ENCODE peak calls at places on chromosomes 5 and 9, in six cellular contexts. One of them, this sample, is unnamed.

GRCh38 chr9:114000063-114000454 is 78.0 kb downstream of the AMBP start:
- DNase-seq in CD8-positive, alpha-beta memory T cell: no peak
- DNase-seq in stimulated activated CD4-positive, alpha-beta T cell treated with anti-CD3 and anti-CD28 coated beads, Interleukin-2, amount 100 ng/mL, for 48 hours: no peak
- DNase-seq in adrenal gland: no peak
- DNase-seq in left colon: no peak
- DNase-seq in NCI-H1092: no peak
- DNase-seq in this sample: no peak

GRCh38 chr9:108047264-108047663 is 557.7 kb upstream of the KLF4 start:
- DNase-seq in CD8-positive, alpha-beta memory T cell: no peak
- DNase-seq in stimulated activated CD4-positive, alpha-beta T cell treated with anti-CD3 and anti-CD28 coated beads, Interleukin-2, amount 100 ng/mL, for 48 hours: no peak
- DNase-seq in adrenal gland: no peak
- DNase-seq in left colon: no peak
- DNase-seq in NCI-H1092: no peak
- DNase-seq in this sample: no peak

GRCh38 chr5:54753034-54753433 is 232.4 kb downstream of the ESM1 start:
- DNase-seq in CD8-positive, alpha-beta memory T cell: no peak
- DNase-seq in stimulated activated CD4-positive, alpha-beta T cell treated with anti-CD3 and anti-CD28 coated beads, Interleukin-2, amount 100 ng/mL, for 48 hours: no peak
- DNase-seq in adrenal gland: no peak
- DNase-seq in left colon: no peak
- DNase-seq in NCI-H1092: no peak
- DNase-seq in this sample: no peak

GRCh38 chr9:71830929-71831328 is 62.6 kb upstream of the CEMIP2 start:
- DNase-seq in CD8-positive, alpha-beta memory T cell: no peak
- DNase-seq in stimulated activated CD4-positive, alpha-beta T cell treated with anti-CD3 and anti-CD28 coated beads, Interleukin-2, amount 100 ng/mL, for 48 hours: no peak
- DNase-seq in adrenal gland: no peak
- DNase-seq in left colon: peak; percentile 14
- DNase-seq in NCI-H1092: no peak
- DNase-seq in this sample: no peak

GRCh38 chr9:91192785-91193657 is 168.7 kb downstream of the AUH start:
- DNase-seq in CD8-positive, alpha-beta memory T cell: peak; percentile 24
- DNase-seq in stimulated activated CD4-positive, alpha-beta T cell treated with anti-CD3 and anti-CD28 coated beads, Interleukin-2, amount 100 ng/mL, for 48 hours: peak; percentile 75
- DNase-seq in adrenal gland: peak; percentile 95
- DNase-seq in left colon: peak; percentile 81
- DNase-seq in NCI-H1092: no peak
- DNase-seq in this sample: peak; percentile 100

GRCh38 chr9:131630206-131630831 is 85.0 kb downstream of the PRRT1B start:
- DNase-seq in CD8-positive, alpha-beta memory T cell: no peak
- DNase-seq in stimulated activated CD4-positive, alpha-beta T cell treated with anti-CD3 and anti-CD28 coated beads, Interleukin-2, amount 100 ng/mL, for 48 hours: no peak
- DNase-seq in adrenal gland: no peak
- DNase-seq in left colon: peak; percentile 60
- DNase-seq in NCI-H1092: no peak
- DNase-seq in this sample: no peak

GRCh38 chr9:127863179-127863578 is 8.7 kb upstream of the ENG start:
- DNase-seq in CD8-positive, alpha-beta memory T cell: no peak
- DNase-seq in stimulated activated CD4-positive, alpha-beta T cell treated with anti-CD3 and anti-CD28 coated beads, Interleukin-2, amount 100 ng/mL, for 48 hours: no peak
- DNase-seq in adrenal gland: no peak
- DNase-seq in left colon: no peak
- DNase-seq in NCI-H1092: no peak
- DNase-seq in this sample: no peak

GRCh38 chr5:120293796-120294195 is 170.3 kb upstream of the PRR16 start:
- DNase-seq in CD8-positive, alpha-beta memory T cell: no peak
- DNase-seq in stimulated activated CD4-positive, alpha-beta T cell treated with anti-CD3 and anti-CD28 coated beads, Interleukin-2, amount 100 ng/mL, for 48 hours: no peak
- DNase-seq in adrenal gland: no peak
- DNase-seq in left colon: no peak
- DNase-seq in NCI-H1092: no peak
- DNase-seq in this sample: peak; percentile 55

GRCh38 chr5:96332535-96333396 is 100.3 kb downstream of the PCSK1 start:
- DNase-seq in CD8-positive, alpha-beta memory T cell: no peak
- DNase-seq in stimulated activated CD4-positive, alpha-beta T cell treated with anti-CD3 and anti-CD28 coated beads, Interleukin-2, amount 100 ng/mL, for 48 hours: no peak
- DNase-seq in adrenal gland: no peak
- DNase-seq in left colon: no peak
- DNase-seq in NCI-H1092: no peak
- DNase-seq in this sample: no peak

GRCh38 chr9:34252670-34253459 is 74.0 kb downstream of the UBAP1 start:
- DNase-seq in CD8-positive, alpha-beta memory T cell: peak; percentile 54
- DNase-seq in stimulated activated CD4-positive, alpha-beta T cell treated with anti-CD3 and anti-CD28 coated beads, Interleukin-2, amount 100 ng/mL, for 48 hours: peak; percentile 68
- DNase-seq in adrenal gland: peak; percentile 81
- DNase-seq in left colon: peak; percentile 58
- DNase-seq in NCI-H1092: no peak
- DNase-seq in this sample: no peak

GRCh38 chr5:41508696-41509398 is 1.6 kb downstream of the PLCXD3 start:
- DNase-seq in CD8-positive, alpha-beta memory T cell: no peak
- DNase-seq in stimulated activated CD4-positive, alpha-beta T cell treated with anti-CD3 and anti-CD28 coated beads, Interleukin-2, amount 100 ng/mL, for 48 hours: no peak
- DNase-seq in adrenal gland: no peak
- DNase-seq in left colon: no peak
- DNase-seq in NCI-H1092: no peak
- DNase-seq in this sample: no peak

GRCh38 chr5:60066502-60066901 is 173.0 kb upstream of the PDE4D start:
- DNase-seq in CD8-positive, alpha-beta memory T cell: no peak
- DNase-seq in stimulated activated CD4-positive, alpha-beta T cell treated with anti-CD3 and anti-CD28 coated beads, Interleukin-2, amount 100 ng/mL, for 48 hours: no peak
- DNase-seq in adrenal gland: no peak
- DNase-seq in left colon: no peak
- DNase-seq in NCI-H1092: no peak
- DNase-seq in this sample: no peak

GRCh38 chr5:7396169-7397004 is 449 bp downstream of the ADCY2 start:
- DNase-seq in CD8-positive, alpha-beta memory T cell: no peak
- DNase-seq in stimulated activated CD4-positive, alpha-beta T cell treated with anti-CD3 and anti-CD28 coated beads, Interleukin-2, amount 100 ng/mL, for 48 hours: no peak
- DNase-seq in adrenal gland: no peak
- DNase-seq in left colon: no peak
- DNase-seq in NCI-H1092: no peak
- DNase-seq in this sample: no peak

GRCh38 chr5:157106668-157107461 is 2.0 kb downstream of the HAVCR2 start:
- DNase-seq in CD8-positive, alpha-beta memory T cell: no peak
- DNase-seq in stimulated activated CD4-positive, alpha-beta T cell treated with anti-CD3 and anti-CD28 coated beads, Interleukin-2, amount 100 ng/mL, for 48 hours: no peak
- DNase-seq in adrenal gland: peak; percentile 64
- DNase-seq in left colon: peak; percentile 18
- DNase-seq in NCI-H1092: no peak
- DNase-seq in this sample: no peak

GRCh38 chr5:52449506-52449905 is 338.2 kb upstream of the ITGA1 start:
- DNase-seq in CD8-positive, alpha-beta memory T cell: no peak
- DNase-seq in stimulated activated CD4-positive, alpha-beta T cell treated with anti-CD3 and anti-CD28 coated beads, Interleukin-2, amount 100 ng/mL, for 48 hours: no peak
- DNase-seq in adrenal gland: no peak
- DNase-seq in left colon: no peak
- DNase-seq in NCI-H1092: no peak
- DNase-seq in this sample: no peak

GRCh38 chr9:131620764-131621520 is 75.6 kb downstream of the PRRT1B start:
- DNase-seq in CD8-positive, alpha-beta memory T cell: no peak
- DNase-seq in stimulated activated CD4-positive, alpha-beta T cell treated with anti-CD3 and anti-CD28 coated beads, Interleukin-2, amount 100 ng/mL, for 48 hours: no peak
- DNase-seq in adrenal gland: no peak
- DNase-seq in left colon: no peak
- DNase-seq in NCI-H1092: no peak
- DNase-seq in this sample: no peak

GRCh38 chr9:98923724-98924123 is 20.0 kb upstream of the COL15A1 start:
- DNase-seq in CD8-positive, alpha-beta memory T cell: no peak
- DNase-seq in stimulated activated CD4-positive, alpha-beta T cell treated with anti-CD3 and anti-CD28 coated beads, Interleukin-2, amount 100 ng/mL, for 48 hours: no peak
- DNase-seq in adrenal gland: no peak
- DNase-seq in left colon: no peak
- DNase-seq in NCI-H1092: no peak
- DNase-seq in this sample: no peak

GRCh38 chr9:136354592-136355085 is 8.9 kb downstream of the DNLZ start:
- DNase-seq in CD8-positive, alpha-beta memory T cell: no peak
- DNase-seq in stimulated activated CD4-positive, alpha-beta T cell treated with anti-CD3 and anti-CD28 coated beads, Interleukin-2, amount 100 ng/mL, for 48 hours: no peak
- DNase-seq in adrenal gland: peak; percentile 68
- DNase-seq in left colon: no peak
- DNase-seq in NCI-H1092: no peak
- DNase-seq in this sample: no peak

GRCh38 chr9:2320126-2320525 is 301.5 kb upstream of the VLDLR start:
- DNase-seq in CD8-positive, alpha-beta memory T cell: no peak
- DNase-seq in stimulated activated CD4-positive, alpha-beta T cell treated with anti-CD3 and anti-CD28 coated beads, Interleukin-2, amount 100 ng/mL, for 48 hours: no peak
- DNase-seq in adrenal gland: no peak
- DNase-seq in left colon: no peak
- DNase-seq in NCI-H1092: no peak
- DNase-seq in this sample: no peak

GRCh38 chr5:133945561-133945960 is 22.9 kb downstream of the C5orf15 start:
- DNase-seq in CD8-positive, alpha-beta memory T cell: no peak
- DNase-seq in stimulated activated CD4-positive, alpha-beta T cell treated with anti-CD3 and anti-CD28 coated beads, Interleukin-2, amount 100 ng/mL, for 48 hours: no peak
- DNase-seq in adrenal gland: no peak
- DNase-seq in left colon: no peak
- DNase-seq in NCI-H1092: no peak
- DNase-seq in this sample: no peak

GRCh38 chr9:122053546-122053945 is 39.6 kb downstream of the TTLL11 start:
- DNase-seq in CD8-positive, alpha-beta memory T cell: no peak
- DNase-seq in stimulated activated CD4-positive, alpha-beta T cell treated with anti-CD3 and anti-CD28 coated beads, Interleukin-2, amount 100 ng/mL, for 48 hours: no peak
- DNase-seq in adrenal gland: no peak
- DNase-seq in left colon: peak; percentile 21
- DNase-seq in NCI-H1092: no peak
- DNase-seq in this sample: no peak

GRCh38 chr5:171498166-171498565 is 78.7 kb downstream of the FGF18 start:
- DNase-seq in CD8-positive, alpha-beta memory T cell: no peak
- DNase-seq in stimulated activated CD4-positive, alpha-beta T cell treated with anti-CD3 and anti-CD28 coated beads, Interleukin-2, amount 100 ng/mL, for 48 hours: no peak
- DNase-seq in adrenal gland: no peak
- DNase-seq in left colon: no peak
- DNase-seq in NCI-H1092: no peak
- DNase-seq in this sample: no peak

This sample was measured in AG09309.